ENCODE peak calls at places on chromosomes 16 and 17, in eight cellular contexts. O is AG09309, W is Daoy, C is substantia nigra, Q is hepatocyte, Y is T-helper 1 cell, K is GF-D8, U is AG10803. E is an unnamed sample.

GRCh38 chr16:81496742-81497141 is 52.1 kb downstream of the CMIP start:
- DNase-seq in O (no peak), W (no peak), C (no peak), Q (no peak), Y (no peak), K (no peak), U (no peak), E (no peak)

GRCh38 chr17:77645441-77646430 is 312.8 kb upstream of the TNRC6C start:
- DNase-seq in O (peak; percentile 18), W (peak; percentile 62), C (no peak), Q (no peak), Y (no peak), K (no peak), U (peak; percentile 44), E (no peak)

GRCh38 chr17:74968361-74968780 is 4.2 kb downstream of the HID1 start:
- DNase-seq in O (no peak), W (no peak), C (no peak), Q (no peak), Y (no peak), K (no peak), U (no peak), E (no peak)

GRCh38 chr17:20263595-20263994 is 203.7 kb downstream of the LGALS9B start:
- DNase-seq in O (peak; percentile 31), W (no peak), C (no peak), Q (no peak), Y (no peak), K (no peak), U (peak; percentile 74), E (no peak)

GRCh38 chr16:48442379-48442778 is 57.2 kb upstream of the SIAH1 start:
- DNase-seq in O (no peak), W (no peak), C (no peak), Q (no peak), Y (no peak), K (no peak), U (no peak), E (no peak)

GRCh38 chr16:19879241-19879792 is 5.3 kb downstream of the GPRC5B start:
- DNase-seq in O (no peak), W (no peak), C (no peak), Q (peak; percentile 82), Y (no peak), K (no peak), U (no peak), E (no peak)

GRCh38 chr17:2704031-2704889 is 7.3 kb downstream of the CLUH start:
- DNase-seq in O (no peak), W (no peak), C (no peak), Q (no peak), Y (no peak), K (no peak), U (no peak), E (no peak)

GRCh38 chr17:32495347-32496253 is 8.8 kb downstream of the CDK5R1 start:
- DNase-seq in O (no peak), W (peak; percentile 31), C (no peak), Q (no peak), Y (no peak), K (no peak), U (peak; percentile 46), E (no peak)

GRCh38 chr17:39755550-39756375 is 18.0 kb downstream of the GRB7 start:
- DNase-seq in O (no peak), W (no peak), C (no peak), Q (no peak), Y (peak; percentile 58), K (no peak), U (peak; percentile 34), E (no peak)

GRCh38 chr16:68116256-68116853 is 31.2 kb downstream of the NFATC3 start:
- DNase-seq in O (peak; percentile 16), W (no peak), C (no peak), Q (peak; percentile 37), Y (no peak), K (no peak), U (peak; percentile 29), E (no peak)

GRCh38 chr17:27544350-27545131 is 86.4 kb upstream of the LGALS9 start:
- DNase-seq in O (no peak), W (peak; percentile 91), C (no peak), Q (no peak), Y (no peak), K (peak; percentile 89), U (no peak), E (no peak)

GRCh38 chr16:22141746-22142145 is 20.6 kb upstream of the SDR42E2 start:
- DNase-seq in O (no peak), W (no peak), C (no peak), Q (no peak), Y (no peak), K (no peak), U (peak; percentile 16), E (peak; percentile 5)

GRCh38 chr17:50155115-50155819 is 4.8 kb upstream of the PPP1R9B start:
- DNase-seq in O (no peak), W (no peak), C (no peak), Q (peak; percentile 60), Y (no peak), K (no peak), U (peak; percentile 60), E (no peak)

GRCh38 chr17:81395600-81396277 is 482 bp downstream of the BAHCC1 start:
- DNase-seq in O (no peak), W (no peak), C (no peak), Q (no peak), Y (no peak), K (no peak), U (no peak), E (no peak)

GRCh38 chr17:2060681-2061440 is 6.0 kb downstream of the HIC1 start:
- DNase-seq in O (no peak), W (no peak), C (no peak), Q (no peak), Y (no peak), K (no peak), U (no peak), E (no peak)

GRCh38 chr16:85093705-85094104 is 18.6 kb downstream of the CIBAR2 start:
- DNase-seq in O (no peak), W (no peak), C (no peak), Q (no peak), Y (no peak), K (no peak), U (no peak), E (no peak)

GRCh38 chr16:9633844-9634243 is 542.4 kb downstream of the HAPSTR1 start:
- DNase-seq in O (no peak), W (no peak), C (no peak), Q (no peak), Y (no peak), K (no peak), U (no peak), E (no peak)

GRCh38 chr16:68197250-68197649 is 38.7 kb downstream of the ESRP2 start:
- DNase-seq in O (no peak), W (no peak), C (no peak), Q (no peak), Y (no peak), K (no peak), U (peak; percentile 35), E (no peak)

GRCh38 chr16:53768593-53768992 is 64.6 kb downstream of the FTO start:
- DNase-seq in O (peak; percentile 90), W (peak; percentile 79), C (no peak), Q (peak; percentile 20), Y (no peak), K (no peak), U (peak; percentile 95), E (peak; percentile 56)

GRCh38 chr16:57923841-57924240 is 47.1 kb downstream of the CNGB1 start:
- DNase-seq in O (no peak), W (no peak), C (no peak), Q (no peak), Y (no peak), K (no peak), U (no peak), E (no peak)

GRCh38 chr16:81940781-81941560 is 70.3 kb downstream of the SDR42E1 start:
- DNase-seq in O (peak; percentile 45), W (peak; percentile 37), C (no peak), Q (peak; percentile 50), Y (no peak), K (no peak), U (peak; percentile 90), E (no peak)

GRCh38 chr17:50180593-50180992 is 14.8 kb downstream of the SGCA start:
- DNase-seq in O (no peak), W (no peak), C (no peak), Q (no peak), Y (no peak), K (no peak), U (no peak), E (no peak)

E was measured in HFF-Myc.